ENCODE peak calls at places on chromosome 10, in ten cellular contexts. One of them, this sample, is unnamed.

GRCh38 chr10:63258920-63259678 is 126.0 kb downstream of the NRBF2 start:
- DNase-seq in NCI-H526 treated with DMSO at 0.1 percent for 48 hours: no peak
- DNase-seq in left cardiac atrium: no peak
- DNase-seq in heart left ventricle: no peak
- DNase-seq in NCI-H748 treated with DMSO at 0.1 percent for 48 hours: no peak
- DNase-seq in NCI-H2029: no peak
- DNase-seq in GDM1: no peak
- DNase-seq in iPS-NIHi11: no peak
- DNase-seq in kidney epithelial cell: no peak
- DNase-seq in NCI-H2081: no peak
- DNase-seq in this sample: no peak

GRCh38 chr10:95327367-95327766 is 36.6 kb upstream of the PDLIM1 start:
- DNase-seq in left cardiac atrium: peak; percentile 60
- DNase-seq in NCI-H748 treated with DMSO at 0.1 percent for 48 hours: no peak
- DNase-seq in kidney epithelial cell: no peak
- DNase-seq in heart left ventricle: peak; percentile 74
- DNase-seq in iPS-NIHi11: no peak
- DNase-seq in NCI-H526 treated with DMSO at 0.1 percent for 48 hours: no peak
- DNase-seq in NCI-H2081: peak; percentile 85
- DNase-seq in GDM1: no peak
- DNase-seq in NCI-H2029: peak; percentile 66
- DNase-seq in this sample: peak; percentile 77

GRCh38 chr10:108378779-108379178 is 1214.3 kb upstream of the SORCS1 start:
- DNase-seq in NCI-H2081: no peak
- DNase-seq in iPS-NIHi11: no peak
- DNase-seq in kidney epithelial cell: no peak
- DNase-seq in left cardiac atrium: no peak
- DNase-seq in NCI-H526 treated with DMSO at 0.1 percent for 48 hours: no peak
- DNase-seq in heart left ventricle: no peak
- DNase-seq in NCI-H2029: no peak
- DNase-seq in GDM1: no peak
- DNase-seq in NCI-H748 treated with DMSO at 0.1 percent for 48 hours: no peak
- DNase-seq in this sample: no peak

GRCh38 chr10:76879116-76879706 is 758.4 kb downstream of the KCNMA1 start:
- DNase-seq in NCI-H2081: peak; percentile 40
- DNase-seq in left cardiac atrium: no peak
- DNase-seq in NCI-H748 treated with DMSO at 0.1 percent for 48 hours: peak; percentile 52
- DNase-seq in NCI-H2029: no peak
- DNase-seq in GDM1: no peak
- DNase-seq in kidney epithelial cell: no peak
- DNase-seq in heart left ventricle: no peak
- DNase-seq in iPS-NIHi11: no peak
- DNase-seq in NCI-H526 treated with DMSO at 0.1 percent for 48 hours: no peak
- DNase-seq in this sample: no peak

GRCh38 chr10:97895915-97896314 is 46.3 kb downstream of the GOLGA7B start:
- DNase-seq in NCI-H2081: no peak
- DNase-seq in GDM1: no peak
- DNase-seq in NCI-H2029: no peak
- DNase-seq in NCI-H526 treated with DMSO at 0.1 percent for 48 hours: peak; percentile 10
- DNase-seq in heart left ventricle: peak; percentile 47
- DNase-seq in left cardiac atrium: peak; percentile 77
- DNase-seq in kidney epithelial cell: no peak
- DNase-seq in iPS-NIHi11: no peak
- DNase-seq in NCI-H748 treated with DMSO at 0.1 percent for 48 hours: no peak
- DNase-seq in this sample: no peak

GRCh38 chr10:122089343-122090015 is 100.5 kb downstream of the TACC2 start:
- DNase-seq in GDM1: no peak
- DNase-seq in heart left ventricle: no peak
- DNase-seq in NCI-H2029: no peak
- DNase-seq in NCI-H748 treated with DMSO at 0.1 percent for 48 hours: no peak
- DNase-seq in NCI-H2081: no peak
- DNase-seq in kidney epithelial cell: no peak
- DNase-seq in iPS-NIHi11: no peak
- DNase-seq in left cardiac atrium: no peak
- DNase-seq in NCI-H526 treated with DMSO at 0.1 percent for 48 hours: no peak
- DNase-seq in this sample: peak; percentile 71

GRCh38 chr10:3908183-3908582 is 123.2 kb upstream of the KLF6 start:
- DNase-seq in kidney epithelial cell: no peak
- DNase-seq in left cardiac atrium: no peak
- DNase-seq in NCI-H2029: no peak
- DNase-seq in iPS-NIHi11: no peak
- DNase-seq in GDM1: no peak
- DNase-seq in NCI-H526 treated with DMSO at 0.1 percent for 48 hours: no peak
- DNase-seq in NCI-H2081: no peak
- DNase-seq in NCI-H748 treated with DMSO at 0.1 percent for 48 hours: no peak
- DNase-seq in heart left ventricle: no peak
- DNase-seq in this sample: no peak

GRCh38 chr10:99537381-99538286 is 4.9 kb downstream of the NKX2-3 start:
- DNase-seq in left cardiac atrium: no peak
- DNase-seq in NCI-H2029: no peak
- DNase-seq in iPS-NIHi11: peak; percentile 61
- DNase-seq in GDM1: no peak
- DNase-seq in kidney epithelial cell: no peak
- DNase-seq in NCI-H2081: no peak
- DNase-seq in NCI-H526 treated with DMSO at 0.1 percent for 48 hours: no peak
- DNase-seq in NCI-H748 treated with DMSO at 0.1 percent for 48 hours: no peak
- DNase-seq in heart left ventricle: no peak
- DNase-seq in this sample: no peak

GRCh38 chr10:99853655-99854054 is 71.2 kb downstream of the ABCC2 start:
- DNase-seq in left cardiac atrium: no peak
- DNase-seq in iPS-NIHi11: no peak
- DNase-seq in kidney epithelial cell: no peak
- DNase-seq in NCI-H526 treated with DMSO at 0.1 percent for 48 hours: no peak
- DNase-seq in GDM1: no peak
- DNase-seq in NCI-H748 treated with DMSO at 0.1 percent for 48 hours: no peak
- DNase-seq in heart left ventricle: no peak
- DNase-seq in NCI-H2029: no peak
- DNase-seq in NCI-H2081: no peak
- DNase-seq in this sample: no peak

GRCh38 chr10:47244560-47245500 is 55.2 kb upstream of the GDF10 start:
- DNase-seq in iPS-NIHi11: no peak
- DNase-seq in kidney epithelial cell: no peak
- DNase-seq in heart left ventricle: no peak
- DNase-seq in GDM1: no peak
- DNase-seq in NCI-H526 treated with DMSO at 0.1 percent for 48 hours: no peak
- DNase-seq in NCI-H2029: no peak
- DNase-seq in NCI-H2081: no peak
- DNase-seq in left cardiac atrium: no peak
- DNase-seq in NCI-H748 treated with DMSO at 0.1 percent for 48 hours: no peak
- DNase-seq in this sample: no peak

GRCh38 chr10:114273910-114274309 is 34.9 kb downstream of the VWA2 start:
- DNase-seq in heart left ventricle: no peak
- DNase-seq in left cardiac atrium: no peak
- DNase-seq in NCI-H526 treated with DMSO at 0.1 percent for 48 hours: no peak
- DNase-seq in kidney epithelial cell: no peak
- DNase-seq in NCI-H748 treated with DMSO at 0.1 percent for 48 hours: no peak
- DNase-seq in NCI-H2029: no peak
- DNase-seq in NCI-H2081: no peak
- DNase-seq in iPS-NIHi11: no peak
- DNase-seq in GDM1: no peak
- DNase-seq in this sample: no peak

GRCh38 chr10:96584035-96584434 is 2.8 kb downstream of the TM9SF3 start:
- DNase-seq in kidney epithelial cell: no peak
- DNase-seq in GDM1: no peak
- DNase-seq in NCI-H2029: no peak
- DNase-seq in heart left ventricle: no peak
- DNase-seq in NCI-H2081: no peak
- DNase-seq in NCI-H748 treated with DMSO at 0.1 percent for 48 hours: no peak
- DNase-seq in left cardiac atrium: no peak
- DNase-seq in iPS-NIHi11: no peak
- DNase-seq in NCI-H526 treated with DMSO at 0.1 percent for 48 hours: no peak
- DNase-seq in this sample: no peak

GRCh38 chr10:85857305-85857704 is 509.3 kb downstream of the GRID1 start:
- DNase-seq in iPS-NIHi11: no peak
- DNase-seq in heart left ventricle: no peak
- DNase-seq in kidney epithelial cell: no peak
- DNase-seq in left cardiac atrium: no peak
- DNase-seq in NCI-H748 treated with DMSO at 0.1 percent for 48 hours: no peak
- DNase-seq in GDM1: no peak
- DNase-seq in NCI-H2081: no peak
- DNase-seq in NCI-H2029: no peak
- DNase-seq in NCI-H526 treated with DMSO at 0.1 percent for 48 hours: no peak
- DNase-seq in this sample: no peak

GRCh38 chr10:66833023-66833422 is 92.8 kb upstream of the LRRTM3 start:
- DNase-seq in NCI-H526 treated with DMSO at 0.1 percent for 48 hours: no peak
- DNase-seq in NCI-H748 treated with DMSO at 0.1 percent for 48 hours: no peak
- DNase-seq in left cardiac atrium: no peak
- DNase-seq in NCI-H2081: no peak
- DNase-seq in kidney epithelial cell: no peak
- DNase-seq in GDM1: no peak
- DNase-seq in NCI-H2029: no peak
- DNase-seq in heart left ventricle: no peak
- DNase-seq in iPS-NIHi11: no peak
- DNase-seq in this sample: no peak

GRCh38 chr10:110919349-110919931 is at the start of gene SHOC2:
- DNase-seq in iPS-NIHi11: no peak
- DNase-seq in left cardiac atrium: peak; percentile 99
- DNase-seq in NCI-H748 treated with DMSO at 0.1 percent for 48 hours: no peak
- DNase-seq in NCI-H526 treated with DMSO at 0.1 percent for 48 hours: peak; percentile 58
- DNase-seq in heart left ventricle: peak; percentile 99
- DNase-seq in NCI-H2081: peak; percentile 64
- DNase-seq in kidney epithelial cell: no peak
- DNase-seq in GDM1: no peak
- DNase-seq in NCI-H2029: peak; percentile 43
- DNase-seq in this sample: no peak

GRCh38 chr10:8778713-8779112 is 724.2 kb downstream of the GATA3 start:
- DNase-seq in NCI-H2029: no peak
- DNase-seq in heart left ventricle: no peak
- DNase-seq in NCI-H748 treated with DMSO at 0.1 percent for 48 hours: no peak
- DNase-seq in left cardiac atrium: no peak
- DNase-seq in NCI-H2081: no peak
- DNase-seq in iPS-NIHi11: no peak
- DNase-seq in kidney epithelial cell: no peak
- DNase-seq in GDM1: no peak
- DNase-seq in NCI-H526 treated with DMSO at 0.1 percent for 48 hours: no peak
- DNase-seq in this sample: no peak

GRCh38 chr10:86813101-86813500 is 56.7 kb downstream of the BMPR1A start:
- DNase-seq in GDM1: no peak
- DNase-seq in iPS-NIHi11: no peak
- DNase-seq in NCI-H748 treated with DMSO at 0.1 percent for 48 hours: no peak
- DNase-seq in NCI-H2081: no peak
- DNase-seq in kidney epithelial cell: no peak
- DNase-seq in heart left ventricle: no peak
- DNase-seq in NCI-H526 treated with DMSO at 0.1 percent for 48 hours: no peak
- DNase-seq in left cardiac atrium: no peak
- DNase-seq in NCI-H2029: no peak
- DNase-seq in this sample: no peak

GRCh38 chr10:131532291-131532690 is 220.8 kb upstream of the TCERG1L start:
- DNase-seq in iPS-NIHi11: no peak
- DNase-seq in kidney epithelial cell: no peak
- DNase-seq in left cardiac atrium: no peak
- DNase-seq in NCI-H2081: no peak
- DNase-seq in GDM1: no peak
- DNase-seq in NCI-H526 treated with DMSO at 0.1 percent for 48 hours: no peak
- DNase-seq in heart left ventricle: no peak
- DNase-seq in NCI-H2029: no peak
- DNase-seq in NCI-H748 treated with DMSO at 0.1 percent for 48 hours: no peak
- DNase-seq in this sample: no peak

GRCh38 chr10:3568392-3568791 is 216.6 kb downstream of the KLF6 start:
- DNase-seq in NCI-H748 treated with DMSO at 0.1 percent for 48 hours: no peak
- DNase-seq in iPS-NIHi11: no peak
- DNase-seq in kidney epithelial cell: no peak
- DNase-seq in NCI-H2029: no peak
- DNase-seq in heart left ventricle: no peak
- DNase-seq in left cardiac atrium: no peak
- DNase-seq in NCI-H526 treated with DMSO at 0.1 percent for 48 hours: no peak
- DNase-seq in GDM1: no peak
- DNase-seq in NCI-H2081: no peak
- DNase-seq in this sample: no peak

GRCh38 chr10:109963439-109963838 is 40.1 kb upstream of the XPNPEP1 start:
- DNase-seq in kidney epithelial cell: no peak
- DNase-seq in heart left ventricle: no peak
- DNase-seq in NCI-H748 treated with DMSO at 0.1 percent for 48 hours: no peak
- DNase-seq in NCI-H2029: no peak
- DNase-seq in left cardiac atrium: no peak
- DNase-seq in NCI-H526 treated with DMSO at 0.1 percent for 48 hours: no peak
- DNase-seq in iPS-NIHi11: no peak
- DNase-seq in GDM1: no peak
- DNase-seq in NCI-H2081: no peak
- DNase-seq in this sample: no peak

GRCh38 chr10:99234067-99234738 is 1.4 kb downstream of the HPSE2 start:
- DNase-seq in NCI-H748 treated with DMSO at 0.1 percent for 48 hours: no peak
- DNase-seq in NCI-H526 treated with DMSO at 0.1 percent for 48 hours: peak; percentile 10
- DNase-seq in iPS-NIHi11: peak; percentile 51
- DNase-seq in heart left ventricle: peak; percentile 25
- DNase-seq in NCI-H2081: no peak
- DNase-seq in kidney epithelial cell: no peak
- DNase-seq in left cardiac atrium: peak; percentile 61
- DNase-seq in GDM1: peak; percentile 54
- DNase-seq in NCI-H2029: peak; percentile 0
- DNase-seq in this sample: no peak

GRCh38 chr10:29377333-29377961 is 88.6 kb downstream of the LYZL1 start:
- DNase-seq in heart left ventricle: no peak
- DNase-seq in GDM1: no peak
- DNase-seq in kidney epithelial cell: no peak
- DNase-seq in iPS-NIHi11: peak; percentile 60
- DNase-seq in NCI-H748 treated with DMSO at 0.1 percent for 48 hours: no peak
- DNase-seq in NCI-H2029: no peak
- DNase-seq in NCI-H526 treated with DMSO at 0.1 percent for 48 hours: no peak
- DNase-seq in left cardiac atrium: no peak
- DNase-seq in NCI-H2081: peak; percentile 2
- DNase-seq in this sample: peak; percentile 43

GRCh38 chr10:62062752-62063512 is 161.4 kb downstream of the ARID5B start:
- DNase-seq in NCI-H526 treated with DMSO at 0.1 percent for 48 hours: no peak
- DNase-seq in GDM1: no peak
- DNase-seq in heart left ventricle: no peak
- DNase-seq in iPS-NIHi11: no peak
- DNase-seq in kidney epithelial cell: no peak
- DNase-seq in left cardiac atrium: no peak
- DNase-seq in NCI-H2081: no peak
- DNase-seq in NCI-H2029: no peak
- DNase-seq in NCI-H748 treated with DMSO at 0.1 percent for 48 hours: no peak
- DNase-seq in this sample: no peak

GRCh38 chr10:107576746-107577145 is 412.2 kb upstream of the SORCS1 start:
- DNase-seq in NCI-H2081: no peak
- DNase-seq in NCI-H748 treated with DMSO at 0.1 percent for 48 hours: no peak
- DNase-seq in heart left ventricle: peak; percentile 15
- DNase-seq in iPS-NIHi11: no peak
- DNase-seq in left cardiac atrium: peak; percentile 19
- DNase-seq in GDM1: no peak
- DNase-seq in kidney epithelial cell: no peak
- DNase-seq in NCI-H526 treated with DMSO at 0.1 percent for 48 hours: no peak
- DNase-seq in NCI-H2029: no peak
- DNase-seq in this sample: peak; percentile 95

GRCh38 chr10:89085153-89085552 is 94.6 kb downstream of the FAS start:
- DNase-seq in NCI-H526 treated with DMSO at 0.1 percent for 48 hours: no peak
- DNase-seq in NCI-H748 treated with DMSO at 0.1 percent for 48 hours: no peak
- DNase-seq in NCI-H2081: no peak
- DNase-seq in kidney epithelial cell: no peak
- DNase-seq in NCI-H2029: no peak
- DNase-seq in iPS-NIHi11: no peak
- DNase-seq in left cardiac atrium: no peak
- DNase-seq in GDM1: no peak
- DNase-seq in heart left ventricle: no peak
- DNase-seq in this sample: no peak

GRCh38 chr10:133276435-133277201 is at the start of gene ADAM8:
- DNase-seq in NCI-H526 treated with DMSO at 0.1 percent for 48 hours: no peak
- DNase-seq in left cardiac atrium: no peak
- DNase-seq in NCI-H748 treated with DMSO at 0.1 percent for 48 hours: no peak
- DNase-seq in heart left ventricle: no peak
- DNase-seq in kidney epithelial cell: no peak
- DNase-seq in GDM1: peak; percentile 41
- DNase-seq in iPS-NIHi11: peak; percentile 99
- DNase-seq in NCI-H2081: no peak
- DNase-seq in NCI-H2029: no peak
- DNase-seq in this sample: no peak

GRCh38 chr10:21953585-21954057 is 49.9 kb downstream of the DNAJC1 start:
- DNase-seq in left cardiac atrium: no peak
- DNase-seq in GDM1: no peak
- DNase-seq in iPS-NIHi11: peak; percentile 64
- DNase-seq in kidney epithelial cell: no peak
- DNase-seq in NCI-H2029: peak; percentile 14
- DNase-seq in NCI-H2081: peak; percentile 69
- DNase-seq in NCI-H748 treated with DMSO at 0.1 percent for 48 hours: peak; percentile 11
- DNase-seq in NCI-H526 treated with DMSO at 0.1 percent for 48 hours: peak; percentile 38
- DNase-seq in heart left ventricle: no peak
- DNase-seq in this sample: peak; percentile 34

GRCh38 chr10:79017882-79018550 is 50.8 kb upstream of the ZMIZ1 start:
- DNase-seq in heart left ventricle: no peak
- DNase-seq in NCI-H2081: no peak
- DNase-seq in left cardiac atrium: peak; percentile 4
- DNase-seq in kidney epithelial cell: no peak
- DNase-seq in GDM1: no peak
- DNase-seq in NCI-H526 treated with DMSO at 0.1 percent for 48 hours: no peak
- DNase-seq in NCI-H748 treated with DMSO at 0.1 percent for 48 hours: no peak
- DNase-seq in NCI-H2029: no peak
- DNase-seq in iPS-NIHi11: no peak
- DNase-seq in this sample: no peak